ENCODE peak calls at places on chromosomes 3 and 15, in nine cellular contexts. E is heart left ventricle, A is endodermal cell, M is A549, G is KBM-7, L is AG08395, W is activated T-helper 1 cell treated with Interleukin-2 at 50 U/mL for 16 hours, P is GM06990, C is RWPE1. H is an unnamed sample.
A peak's percentile ranks its signal among the peaks of the same experiment; 100 is the strongest.

GRCh38 chr15:70387086-70387485 is 289.4 kb upstream of the TLE3 start:
- DNase-seq in E (no peak), A (peak; percentile 30), M (no peak), G (no peak), L (no peak), W (no peak), P (no peak), C (no peak), H (no peak)

GRCh38 chr3:102225407-102226132 is 209.2 kb upstream of the ZPLD1 start:
- DNase-seq in E (no peak), A (no peak), M (peak; percentile 80), G (peak; percentile 55), L (peak; percentile 60), W (no peak), P (no peak), C (peak; percentile 42), H (peak; percentile 56)

GRCh38 chr3:113231827-113232253 is 20.5 kb downstream of the BOC start:
- DNase-seq in E (no peak), A (peak; percentile 87), M (peak; percentile 77), G (no peak), L (peak; percentile 78), W (no peak), P (no peak), C (peak; percentile 91), H (peak; percentile 50)

GRCh38 chr3:196989721-196990262 is 21.2 kb upstream of the PIGZ start:
- DNase-seq in E (peak; percentile 13), A (peak; percentile 46), M (no peak), G (no peak), L (peak; percentile 62), W (no peak), P (no peak), C (no peak), H (no peak)

GRCh38 chr3:187370051-187370450 is 1.9 kb downstream of the RTP4 start:
- DNase-seq in E (no peak), A (no peak), M (no peak), G (no peak), L (no peak), W (no peak), P (no peak), C (no peak), H (no peak)

GRCh38 chr3:58452176-58452575 is 18.5 kb upstream of the PDHB start:
- DNase-seq in E (no peak), A (no peak), M (no peak), G (no peak), L (no peak), W (no peak), P (no peak), C (no peak), H (no peak)

GRCh38 chr3:39982665-39983357 is 173.4 kb downstream of the MYRIP start:
- DNase-seq in E (no peak), A (no peak), M (no peak), G (no peak), L (no peak), W (no peak), P (no peak), C (no peak), H (no peak)

GRCh38 chr3:151278223-151278622 is at the start of gene P2RY14:
- DNase-seq in E (no peak), A (no peak), M (no peak), G (peak; percentile 93), L (no peak), W (no peak), P (no peak), C (no peak), H (no peak)

GRCh38 chr3:142963266-142964149 is at the start of gene PAQR9:
- DNase-seq in E (peak; percentile 47), A (peak; percentile 89), M (peak; percentile 44), G (peak; percentile 48), L (peak; percentile 25), W (no peak), P (no peak), C (peak; percentile 23), H (no peak)

GRCh38 chr3:107431298-107432012 is 54.2 kb downstream of the CCDC54 start:
- DNase-seq in E (peak; percentile 85), A (peak; percentile 94), M (peak; percentile 82), G (peak; percentile 74), L (peak; percentile 79), W (peak; percentile 24), P (peak; percentile 62), C (peak; percentile 67), H (no peak)

GRCh38 chr15:78732634-78733033 is 78.6 kb downstream of the ADAMTS7 start:
- DNase-seq in E (no peak), A (peak; percentile 8), M (no peak), G (no peak), L (no peak), W (no peak), P (no peak), C (no peak), H (no peak)

GRCh38 chr3:149462653-149463052 is 11.8 kb upstream of the TM4SF4 start:
- DNase-seq in E (no peak), A (no peak), M (no peak), G (no peak), L (peak; percentile 43), W (no peak), P (no peak), C (no peak), H (no peak)

GRCh38 chr15:92400980-92401787 is 7.5 kb downstream of the ST8SIA2 start:
- DNase-seq in E (no peak), A (no peak), M (no peak), G (no peak), L (no peak), W (no peak), P (no peak), C (no peak), H (no peak)

GRCh38 chr3:62119139-62119538 is 254.2 kb downstream of the FEZF2 start:
- DNase-seq in E (no peak), A (no peak), M (no peak), G (no peak), L (no peak), W (no peak), P (no peak), C (no peak), H (no peak)

GRCh38 chr15:62803856-62804400 is 238.6 kb upstream of the TPM1 start:
- DNase-seq in E (no peak), A (no peak), M (no peak), G (no peak), L (no peak), W (no peak), P (no peak), C (no peak), H (no peak)

GRCh38 chr15:71385469-71385868 is 270.2 kb downstream of the THSD4 start:
- DNase-seq in E (no peak), A (no peak), M (no peak), G (no peak), L (no peak), W (no peak), P (no peak), C (no peak), H (no peak)

GRCh38 chr15:65655457-65655856 is 33.7 kb downstream of the SLC24A1 start:
- DNase-seq in E (no peak), A (no peak), M (no peak), G (no peak), L (no peak), W (no peak), P (no peak), C (no peak), H (no peak)

GRCh38 chr3:34053631-34054030 is 255.2 kb downstream of the PDCD6IP start:
- DNase-seq in E (no peak), A (no peak), M (no peak), G (no peak), L (no peak), W (no peak), P (no peak), C (no peak), H (no peak)

GRCh38 chr15:48566669-48567068 is 78.8 kb downstream of the FBN1 start:
- DNase-seq in E (no peak), A (no peak), M (no peak), G (no peak), L (no peak), W (no peak), P (no peak), C (no peak), H (no peak)

GRCh38 chr3:128390867-128391266 is 75.8 kb downstream of the DNAJB8 start:
- DNase-seq in E (no peak), A (no peak), M (no peak), G (no peak), L (no peak), W (no peak), P (no peak), C (no peak), H (no peak)

GRCh38 chr3:49717539-49718418 is 1.7 kb downstream of the AMIGO3 start:
- DNase-seq in E (no peak), A (peak; percentile 53), M (no peak), G (no peak), L (no peak), W (no peak), P (peak; percentile 35), C (no peak), H (no peak)

GRCh38 chr15:69830425-69830824 is 267.3 kb downstream of the TLE3 start:
- DNase-seq in E (no peak), A (no peak), M (no peak), G (no peak), L (no peak), W (no peak), P (no peak), C (no peak), H (no peak)

GRCh38 chr3:63961891-63962290 is 49.7 kb upstream of the SCAANT1 start:
- DNase-seq in E (no peak), A (no peak), M (peak; percentile 58), G (peak; percentile 67), L (no peak), W (no peak), P (peak; percentile 23), C (peak; percentile 49), H (peak; percentile 39)

GRCh38 chr3:87798567-87798947 is 260.2 kb downstream of the CGGBP1 start:
- DNase-seq in E (no peak), A (no peak), M (no peak), G (no peak), L (no peak), W (no peak), P (no peak), C (no peak), H (no peak)

GRCh38 chr3:99952306-99952705 is 134.6 kb downstream of the CMSS1 start:
- DNase-seq in E (no peak), A (no peak), M (no peak), G (no peak), L (peak; percentile 58), W (no peak), P (no peak), C (no peak), H (no peak)

GRCh38 chr3:181622365-181622764 is 89.4 kb upstream of the SOX2 start:
- DNase-seq in E (no peak), A (no peak), M (no peak), G (no peak), L (no peak), W (no peak), P (no peak), C (peak; percentile 67), H (no peak)

GRCh38 chr3:154428369-154429206 is 1.4 kb downstream of the GPR149 start:
- DNase-seq in E (no peak), A (peak; percentile 79), M (no peak), G (no peak), L (peak; percentile 4), W (no peak), P (no peak), C (no peak), H (no peak)

GRCh38 chr3:4722103-4722502 is 229.0 kb downstream of the ITPR1 start:
- DNase-seq in E (peak; percentile 56), A (no peak), M (peak; percentile 89), G (peak; percentile 73), L (peak; percentile 66), W (no peak), P (peak; percentile 18), C (peak; percentile 55), H (peak; percentile 68)

GRCh38 chr15:88623061-88623460 is 1.9 kb downstream of the AEN start:
- DNase-seq in E (no peak), A (no peak), M (peak; percentile 81), G (peak; percentile 66), L (peak; percentile 91), W (no peak), P (no peak), C (peak; percentile 98), H (peak; percentile 64)

GRCh38 chr3:194715022-194715800 is 29.5 kb downstream of the FAM43A start:
- DNase-seq in E (no peak), A (no peak), M (no peak), G (no peak), L (no peak), W (no peak), P (no peak), C (peak; percentile 30), H (no peak)

GRCh38 chr3:32709346-32709745 is 24.4 kb downstream of the CNOT10 start:
- DNase-seq in E (no peak), A (no peak), M (no peak), G (no peak), L (no peak), W (no peak), P (no peak), C (no peak), H (no peak)